ENCODE peak calls at places on chromosomes 12 and 14, in eight cellular contexts. W is CD8-positive, alpha-beta memory T cell; I is Peyer's patch; R is HepG2; D is stomach; J is pancreas; A is endodermal cell; C is hepatocyte. T is an unnamed sample.

GRCh38 chr14:82146846-82147245 is 613.2 kb upstream of the SEL1L start:
- DNase-seq in W (no peak), I (no peak), R (no peak), D (no peak), J (no peak), A (no peak), C (no peak), T (no peak)

GRCh38 chr12:12779529-12779928 is 5.9 kb upstream of the APOLD1 start:
- DNase-seq in W (no peak), I (no peak), R (peak), D (no peak), J (no peak), A (no peak), C (peak), T (peak)

GRCh38 chr12:65464930-65465329 is 186.4 kb downstream of the MSRB3 start:
- DNase-seq in W (no peak), I (no peak), R (no peak), D (no peak), J (no peak), A (no peak), C (peak), T (no peak)

GRCh38 chr12:45989857-45990467 is 412 bp downstream of the SCAF11 start:
- DNase-seq in W (peak), I (peak), R (peak), D (peak), J (peak), A (peak), C (peak), T (no peak)

GRCh38 chr12:39319180-39319579 is 123.7 kb downstream of the KIF21A start:
- DNase-seq in W (no peak), I (no peak), R (no peak), D (no peak), J (no peak), A (no peak), C (no peak), T (peak)

GRCh38 chr12:104230704-104231103 is 15.1 kb downstream of the TXNRD1 start:
- DNase-seq in W (no peak), I (no peak), R (no peak), D (no peak), J (no peak), A (peak), C (no peak), T (no peak)

GRCh38 chr14:78202178-78202577 is 32.0 kb downstream of the NRXN3 start:
- DNase-seq in W (no peak), I (no peak), R (no peak), D (no peak), J (no peak), A (no peak), C (no peak), T (no peak)

GRCh38 chr14:68695871-68696665 is 96.8 kb downstream of the ZFP36L1 start:
- DNase-seq in W (no peak), I (no peak), R (no peak), D (no peak), J (no peak), A (peak), C (no peak), T (no peak)

GRCh38 chr12:95633049-95633545 is 81.8 kb upstream of the USP44 start:
- DNase-seq in W (no peak), I (peak), R (peak), D (peak), J (no peak), A (no peak), C (peak), T (no peak)

GRCh38 chr12:124660846-124661245 is 93.4 kb upstream of the NCOR2 start:
- DNase-seq in W (no peak), I (no peak), R (no peak), D (no peak), J (no peak), A (no peak), C (no peak), T (no peak)

GRCh38 chr14:81625343-81625742 is 91.7 kb upstream of the SEL1L start:
- DNase-seq in W (no peak), I (no peak), R (peak), D (no peak), J (no peak), A (no peak), C (peak), T (peak)

GRCh38 chr12:12887471-12887870 is 3.9 kb upstream of the GPRC5A start:
- DNase-seq in W (no peak), I (no peak), R (no peak), D (no peak), J (no peak), A (no peak), C (no peak), T (no peak)

GRCh38 chr14:89956294-89957009 is 725 bp downstream of the TDP1 start:
- DNase-seq in W (peak), I (peak), R (peak), D (peak), J (peak), A (peak), C (peak), T (no peak)

GRCh38 chr12:66107451-66107915 is 23.1 kb downstream of the LLPH start:
- DNase-seq in W (peak), I (no peak), R (peak), D (peak), J (no peak), A (peak), C (peak), T (peak)

GRCh38 chr12:14367097-14367661 is 1.7 kb downstream of the ATF7IP start:
- DNase-seq in W (peak), I (no peak), R (peak), D (no peak), J (no peak), A (no peak), C (peak), T (no peak)

GRCh38 chr12:125240717-125241116 is 175.5 kb downstream of the AACS start:
- DNase-seq in W (no peak), I (no peak), R (no peak), D (no peak), J (no peak), A (no peak), C (no peak), T (no peak)

GRCh38 chr12:124140889-124141550 is 153.9 kb upstream of the RFLNA start:
- DNase-seq in W (no peak), I (no peak), R (no peak), D (no peak), J (no peak), A (peak), C (no peak), T (no peak)

GRCh38 chr12:56723889-56724659 is 1.0 kb downstream of the NACA start:
- DNase-seq in W (peak), I (no peak), R (peak), D (peak), J (peak), A (peak), C (peak), T (peak)

GRCh38 chr14:101907619-101908018 is 56.8 kb upstream of the DYNC1H1 start:
- DNase-seq in W (no peak), I (no peak), R (no peak), D (no peak), J (no peak), A (no peak), C (no peak), T (no peak)

GRCh38 chr12:29426516-29426915 is 45.5 kb upstream of the ERGIC2 start:
- DNase-seq in W (no peak), I (no peak), R (no peak), D (no peak), J (no peak), A (no peak), C (no peak), T (no peak)

GRCh38 chr14:71856199-71856919 is 75.9 kb upstream of the RGS6 start:
- DNase-seq in W (no peak), I (no peak), R (no peak), D (no peak), J (no peak), A (no peak), C (no peak), T (no peak)

GRCh38 chr12:92192361-92192760 is 46.7 kb upstream of the BTG1 start:
- DNase-seq in W (no peak), I (no peak), R (no peak), D (no peak), J (no peak), A (no peak), C (no peak), T (no peak)

GRCh38 chr14:102262894-102263462 is 42.0 kb downstream of the MOK start:
- DNase-seq in W (no peak), I (no peak), R (peak), D (no peak), J (no peak), A (peak), C (no peak), T (no peak)

GRCh38 chr14:96167224-96168148 is 37.2 kb upstream of the BDKRB2 start:
- DNase-seq in W (no peak), I (no peak), R (no peak), D (no peak), J (no peak), A (peak), C (peak), T (no peak)

DNA sequence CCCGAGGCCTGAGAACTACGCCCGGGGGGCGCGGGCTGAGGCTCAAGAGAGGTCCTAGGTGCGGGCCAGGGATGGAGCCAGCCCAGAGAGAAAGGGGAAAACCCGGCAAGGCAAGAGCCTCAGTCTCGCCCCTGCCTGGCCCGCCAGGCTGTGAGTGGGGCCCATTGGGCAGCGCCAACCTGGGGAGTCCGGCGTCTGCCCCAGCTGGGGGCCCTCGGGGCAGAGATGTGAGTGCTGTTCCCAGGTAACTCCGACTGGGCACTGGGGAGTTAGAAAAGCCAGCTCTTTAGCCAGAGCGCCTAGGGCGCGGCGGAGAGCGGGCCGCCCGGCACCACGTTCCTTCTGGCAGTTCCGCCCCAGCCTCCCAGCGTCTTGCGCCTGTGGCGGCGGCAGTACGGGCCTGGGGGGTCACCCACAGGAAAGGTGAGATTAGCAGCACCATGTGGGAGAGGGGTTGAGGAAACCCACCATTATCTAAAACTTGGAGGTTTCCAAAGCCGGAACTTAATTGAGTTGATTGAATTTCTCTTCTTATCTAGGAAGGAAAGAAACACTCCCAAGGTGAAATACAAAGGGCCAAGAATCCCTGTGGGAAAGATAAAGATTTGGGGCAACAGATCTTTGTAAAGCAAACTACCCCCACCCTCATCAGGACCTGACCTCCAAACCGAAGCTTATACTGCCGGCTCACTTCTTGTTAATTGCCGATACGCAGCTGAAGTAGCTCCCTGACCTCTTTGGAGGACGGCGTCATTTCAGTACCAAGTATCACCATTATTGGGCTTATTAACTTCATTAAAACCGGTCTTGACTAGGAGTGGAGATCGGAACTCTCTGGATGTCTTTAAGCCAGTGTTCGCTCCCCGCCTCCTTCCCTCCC is 11.6 kb downstream of the OTX2 start:
- DNase-seq in W (no peak), I (no peak), R (no peak), D (no peak), J (no peak), A (peak), C (no peak), T (no peak)
- H3K4me3 ChIP-seq in W (no peak), I (peak), R (no peak), D (peak), J (peak), A (peak), C (no peak), T (no peak)

DNA sequence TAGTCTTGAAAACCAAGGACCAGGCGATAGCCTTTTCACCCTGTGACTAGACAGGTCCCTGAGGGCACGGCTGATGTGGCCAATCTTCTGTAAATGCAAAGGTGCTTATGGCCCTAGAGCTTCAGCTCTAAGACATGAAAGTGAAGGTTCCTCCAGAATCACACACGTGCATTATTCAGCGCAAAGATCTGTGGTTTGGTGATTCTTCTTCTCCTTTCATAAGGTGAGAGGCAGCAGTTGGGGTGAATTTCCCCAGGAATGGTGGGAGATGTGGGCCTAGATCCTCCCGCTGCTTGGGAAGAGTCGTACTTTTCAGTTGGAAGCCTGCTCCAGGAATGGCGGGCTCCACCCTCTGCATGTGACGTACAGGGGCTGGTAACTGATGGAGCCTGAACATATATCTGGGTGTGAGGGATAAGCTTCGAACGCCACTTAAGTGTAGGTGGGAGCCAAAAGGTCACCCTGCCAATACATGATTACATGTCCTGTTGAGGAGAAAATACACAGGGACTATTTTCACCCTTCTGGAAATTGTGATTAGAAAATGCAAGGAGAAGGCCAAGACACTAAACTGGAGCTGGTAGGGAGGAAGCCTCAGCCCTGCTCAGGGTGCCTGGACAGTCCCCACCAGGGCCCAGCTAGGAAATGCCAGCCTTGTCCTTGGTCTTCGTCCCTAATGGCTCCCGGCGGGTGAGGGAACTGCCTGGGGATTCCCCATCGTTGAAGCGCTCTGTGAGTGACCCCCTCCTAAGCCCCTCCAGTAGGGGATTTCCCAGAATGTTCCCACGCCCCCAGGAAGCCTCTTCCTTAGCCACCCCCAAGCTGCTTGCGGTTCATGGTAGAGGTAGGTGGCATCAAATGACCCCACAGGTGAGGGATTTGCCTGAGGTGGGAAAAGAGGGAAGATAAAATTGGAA is 17.6 kb downstream of the BATF start:
- DNase-seq in W (no peak), I (no peak), R (no peak), D (no peak), J (no peak), A (no peak), C (no peak), T (no peak)
- H3K4me3 ChIP-seq in W (no peak), I (no peak), R (no peak), D (no peak), J (no peak), A (no peak), C (no peak), T (no peak)

DNA sequence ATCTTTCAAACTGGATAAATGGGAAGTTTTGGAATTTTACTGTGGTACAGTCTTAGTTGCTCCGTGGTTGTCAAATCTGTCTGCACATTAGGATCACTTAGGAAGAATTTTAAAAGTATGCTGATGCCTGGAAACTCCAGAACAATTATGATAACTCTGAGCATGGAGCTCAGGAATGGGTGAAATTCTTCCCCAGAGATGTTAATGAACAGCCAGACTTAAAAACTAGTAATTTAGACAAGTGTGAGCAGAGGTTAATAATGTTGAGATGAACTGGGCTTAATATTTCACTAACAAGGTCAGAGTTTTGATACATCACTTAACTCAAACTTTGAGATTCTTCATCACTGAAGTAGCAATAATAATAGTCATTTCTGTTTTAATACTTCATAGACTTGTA is 94.5 kb downstream of the NTS start:
- DNase-seq in W (no peak), I (no peak), R (no peak), D (no peak), J (no peak), A (no peak), C (no peak), T (no peak)
- H3K4me3 ChIP-seq in W (no peak), I (no peak), R (no peak), D (no peak), J (no peak), A (no peak), C (no peak), T (no peak)

GRCh38 chr12:105332925-105333324 is 2.4 kb downstream of the C12orf75 start:
- DNase-seq in W (no peak), I (no peak), R (no peak), D (no peak), J (no peak), A (no peak), C (no peak), T (no peak)
- H3K4me3 ChIP-seq in W (no peak), I (no peak), R (no peak), D (no peak), J (no peak), A (no peak), C (no peak), T (no peak)

DNA sequence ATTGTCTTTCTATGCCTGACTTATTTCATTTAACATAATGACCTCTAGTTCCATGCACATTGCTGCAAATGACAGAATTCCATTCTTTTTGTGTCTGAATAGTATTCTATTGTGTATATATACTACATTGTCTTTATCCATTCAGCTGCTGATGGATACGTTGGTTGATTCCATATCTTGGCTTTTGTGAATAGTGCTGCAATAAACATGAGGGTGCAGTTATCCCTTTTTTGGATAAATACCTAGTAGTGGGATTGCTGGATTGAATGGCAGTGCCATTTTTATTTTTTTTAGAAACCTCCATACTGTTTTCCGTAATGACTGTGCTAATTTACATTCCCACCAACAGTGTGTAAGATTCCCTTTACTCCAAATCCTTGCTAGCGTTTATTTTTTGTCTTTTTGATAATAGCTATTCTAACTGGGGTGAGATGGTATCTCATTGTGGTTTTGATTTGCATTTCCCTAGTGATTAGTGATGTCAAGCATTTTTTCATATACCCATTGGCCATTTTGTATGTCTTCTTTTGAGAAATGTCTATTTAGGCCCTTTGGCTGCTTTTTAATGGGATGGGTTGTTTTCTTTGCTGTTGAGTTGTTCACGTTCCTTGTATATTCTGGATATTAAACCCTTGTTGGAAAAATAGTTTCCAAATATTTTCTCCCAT is 2.3 kb downstream of the OAS2 start:
- DNase-seq in W (peak), I (no peak), R (no peak), D (no peak), J (no peak), A (no peak), C (no peak), T (no peak)
- H3K4me3 ChIP-seq in W (peak), I (no peak), R (no peak), D (peak), J (no peak), A (no peak), C (no peak), T (no peak)

DNA sequence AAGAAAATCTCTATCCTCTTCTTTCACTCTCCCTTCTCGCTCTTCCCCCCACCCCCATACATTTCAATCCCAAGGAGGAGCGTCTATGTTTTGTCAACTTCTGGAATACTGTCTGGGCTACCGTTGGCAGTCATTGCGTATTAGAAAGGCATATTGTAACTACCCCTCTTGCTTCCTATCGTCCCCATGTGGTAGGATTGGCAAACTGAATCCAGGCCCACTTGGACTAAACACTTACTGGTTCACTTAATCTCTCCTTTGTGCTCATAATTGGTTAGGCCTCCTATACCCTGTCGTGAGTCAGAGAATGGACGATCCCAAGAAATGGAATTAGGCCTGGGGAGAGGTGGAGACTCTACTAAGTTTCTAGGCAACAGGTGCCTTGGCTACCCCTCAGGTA is 68.8 kb upstream of the SLC8A3 start:
- DNase-seq in W (no peak), I (no peak), R (no peak), D (no peak), J (no peak), A (peak), C (no peak), T (no peak)
- H3K4me3 ChIP-seq in W (no peak), I (no peak), R (no peak), D (no peak), J (no peak), A (no peak), C (no peak), T (no peak)

GRCh38 chr14:44914849-44915248 is 46.9 kb downstream of the KLHL28 start:
- DNase-seq in W (no peak), I (no peak), R (peak), D (no peak), J (no peak), A (peak), C (peak), T (no peak)
- H3K4me3 ChIP-seq in W (no peak), I (no peak), R (no peak), D (no peak), J (no peak), A (no peak), C (no peak), T (no peak)

GRCh38 chr14:32438511-32438910 is 109.4 kb downstream of the AKAP6 start:
- DNase-seq in W (no peak), I (no peak), R (no peak), D (no peak), J (no peak), A (no peak), C (no peak), T (no peak)
- H3K4me3 ChIP-seq in W (no peak), I (no peak), R (no peak), D (no peak), J (no peak), A (no peak), C (no peak), T (no peak)

T was measured in LNCaP clone FGC.